ENCODE peak calls at places on chromosome 21, in nine cellular contexts. One of them, this sample, is unnamed.

GRCh38 chr21:15543473-15543872 is 186.3 kb upstream of the USP25 start:
- DNase-seq in K562: no peak
- DNase-seq in stomach: no peak
- DNase-seq in GM12891: no peak
- DNase-seq in suprapubic skin: no peak
- DNase-seq in Peyer's patch: no peak
- DNase-seq in body of pancreas: no peak
- DNase-seq in heart left ventricle: no peak
- DNase-seq in transverse colon: no peak
- DNase-seq in this sample: no peak

GRCh38 chr21:14080040-14080763 is 130.6 kb downstream of the LIPI start:
- DNase-seq in suprapubic skin: no peak
- DNase-seq in transverse colon: no peak
- DNase-seq in stomach: no peak
- DNase-seq in Peyer's patch: no peak
- DNase-seq in K562: no peak
- DNase-seq in GM12891: no peak
- DNase-seq in heart left ventricle: no peak
- DNase-seq in body of pancreas: no peak
- DNase-seq in this sample: no peak

GRCh38 chr21:35394634-35395369 is 345.7 kb upstream of the RUNX1 start:
- DNase-seq in Peyer's patch: no peak
- DNase-seq in transverse colon: no peak
- DNase-seq in stomach: no peak
- DNase-seq in K562: no peak
- DNase-seq in body of pancreas: no peak
- DNase-seq in GM12891: no peak
- DNase-seq in heart left ventricle: no peak
- DNase-seq in suprapubic skin: no peak
- DNase-seq in this sample: no peak

GRCh38 chr21:17742181-17742580 is 77.0 kb downstream of the C21orf91 start:
- DNase-seq in suprapubic skin: no peak
- DNase-seq in Peyer's patch: no peak
- DNase-seq in body of pancreas: no peak
- DNase-seq in heart left ventricle: no peak
- DNase-seq in K562: no peak
- DNase-seq in transverse colon: no peak
- DNase-seq in stomach: no peak
- DNase-seq in GM12891: no peak
- DNase-seq in this sample: no peak

GRCh38 chr21:42317826-42318746 is 2.9 kb upstream of the TFF3 start:
- DNase-seq in body of pancreas: no peak
- DNase-seq in transverse colon: no peak
- DNase-seq in stomach: no peak
- DNase-seq in heart left ventricle: no peak
- DNase-seq in GM12891: no peak
- DNase-seq in Peyer's patch: no peak
- DNase-seq in K562: no peak
- DNase-seq in suprapubic skin: peak; percentile 73
- DNase-seq in this sample: no peak

GRCh38 chr21:26758083-26758861 is 86.9 kb downstream of the ADAMTS1 start:
- DNase-seq in stomach: no peak
- DNase-seq in Peyer's patch: no peak
- DNase-seq in body of pancreas: no peak
- DNase-seq in GM12891: no peak
- DNase-seq in suprapubic skin: no peak
- DNase-seq in heart left ventricle: no peak
- DNase-seq in transverse colon: no peak
- DNase-seq in K562: no peak
- DNase-seq in this sample: no peak

GRCh38 chr21:31887596-31887920 is 14.7 kb downstream of the HUNK start:
- DNase-seq in stomach: no peak
- DNase-seq in suprapubic skin: no peak
- DNase-seq in Peyer's patch: no peak
- DNase-seq in transverse colon: no peak
- DNase-seq in heart left ventricle: peak; percentile 35
- DNase-seq in K562: peak; percentile 62
- DNase-seq in GM12891: no peak
- DNase-seq in body of pancreas: no peak
- DNase-seq in this sample: no peak

GRCh38 chr21:39221282-39221996 is 38.2 kb upstream of the PSMG1 start:
- DNase-seq in Peyer's patch: no peak
- DNase-seq in stomach: no peak
- DNase-seq in GM12891: no peak
- DNase-seq in body of pancreas: no peak
- DNase-seq in transverse colon: no peak
- DNase-seq in K562: no peak
- DNase-seq in suprapubic skin: no peak
- DNase-seq in heart left ventricle: no peak
- DNase-seq in this sample: no peak

GRCh38 chr21:14926186-14926585 is 138.6 kb downstream of the NRIP1 start:
- DNase-seq in suprapubic skin: no peak
- DNase-seq in stomach: no peak
- DNase-seq in GM12891: no peak
- DNase-seq in transverse colon: no peak
- DNase-seq in body of pancreas: no peak
- DNase-seq in K562: no peak
- DNase-seq in Peyer's patch: no peak
- DNase-seq in heart left ventricle: no peak
- DNase-seq in this sample: no peak

GRCh38 chr21:42685036-42685435 is 31.6 kb downstream of the PDE9A start:
- DNase-seq in body of pancreas: no peak
- DNase-seq in K562: no peak
- DNase-seq in Peyer's patch: no peak
- DNase-seq in stomach: no peak
- DNase-seq in heart left ventricle: no peak
- DNase-seq in transverse colon: no peak
- DNase-seq in suprapubic skin: no peak
- DNase-seq in GM12891: no peak
- DNase-seq in this sample: no peak

GRCh38 chr21:20997633-20998455 is at the start of gene NCAM2:
- DNase-seq in body of pancreas: peak; percentile 76
- DNase-seq in Peyer's patch: no peak
- DNase-seq in transverse colon: peak; percentile 64
- DNase-seq in K562: peak; percentile 76
- DNase-seq in heart left ventricle: peak; percentile 78
- DNase-seq in GM12891: peak; percentile 15
- DNase-seq in stomach: peak; percentile 72
- DNase-seq in suprapubic skin: no peak
- DNase-seq in this sample: peak; percentile 82

DNA sequence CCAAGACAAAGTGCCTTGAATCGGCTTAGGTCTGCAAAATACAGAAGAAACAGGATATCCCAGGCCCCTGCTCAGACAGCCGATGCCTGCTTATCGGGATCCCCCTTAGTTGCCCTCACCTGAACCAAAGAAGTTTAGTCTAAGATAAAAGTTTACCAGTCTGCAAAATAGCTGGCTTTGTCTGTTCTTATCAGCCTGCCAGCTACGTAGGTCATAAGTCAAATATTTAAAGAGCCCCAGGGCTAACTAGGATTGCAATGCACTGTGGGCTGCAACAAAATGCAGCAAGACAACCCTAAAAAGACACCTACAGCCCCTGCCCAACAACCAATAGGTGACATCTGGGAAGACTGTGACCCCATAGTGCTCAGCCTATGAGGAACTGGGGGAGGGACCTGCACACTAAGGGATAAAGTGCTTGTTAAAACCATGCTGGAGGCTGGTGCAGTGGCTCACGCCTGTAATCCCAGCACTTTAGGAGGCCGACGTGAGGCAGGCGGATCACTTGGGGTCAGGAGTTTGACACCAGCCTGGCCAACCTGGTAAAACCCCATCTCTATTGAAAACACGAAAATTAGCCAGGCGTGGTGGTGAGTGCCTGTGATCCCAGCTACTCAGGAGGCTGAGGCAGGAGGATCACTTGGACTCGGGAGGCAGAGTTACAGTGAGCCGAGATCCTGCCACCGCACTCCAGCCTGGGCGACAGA is 27.4 kb downstream of the LRRC3 start:
- DNase-seq in GM12891: no peak
- DNase-seq in transverse colon: no peak
- DNase-seq in suprapubic skin: no peak
- DNase-seq in stomach: no peak
- DNase-seq in heart left ventricle: no peak
- DNase-seq in K562: peak; percentile 11
- DNase-seq in Peyer's patch: no peak
- DNase-seq in body of pancreas: no peak
- DNase-seq in this sample: no peak
- TF ChIP-seq POLR2A in GM12891: no peak
- TF ChIP-seq POLR2A in transverse colon: no peak
- TF ChIP-seq POLR2A in suprapubic skin: no peak
- TF ChIP-seq POLR2A in stomach: no peak
- TF ChIP-seq POLR2A in heart left ventricle: no peak
- TF ChIP-seq POLR2A in K562: no peak
- TF ChIP-seq POLR2A in Peyer's patch: no peak
- TF ChIP-seq POLR2A in body of pancreas: no peak
- TF ChIP-seq POLR2A in this sample: no peak

GRCh38 chr21:44931137-44931500 is 8.7 kb upstream of the SLX9 start:
- DNase-seq in suprapubic skin: no peak
- DNase-seq in GM12891: no peak
- DNase-seq in stomach: no peak
- DNase-seq in K562: no peak
- DNase-seq in body of pancreas: no peak
- DNase-seq in heart left ventricle: no peak
- DNase-seq in transverse colon: peak; percentile 52
- DNase-seq in Peyer's patch: peak; percentile 79
- DNase-seq in this sample: no peak
- TF ChIP-seq POLR2A in suprapubic skin: no peak
- TF ChIP-seq POLR2A in GM12891: no peak
- TF ChIP-seq POLR2A in stomach: no peak
- TF ChIP-seq POLR2A in K562: no peak
- TF ChIP-seq POLR2A in body of pancreas: no peak
- TF ChIP-seq POLR2A in heart left ventricle: no peak
- TF ChIP-seq POLR2A in transverse colon: no peak
- TF ChIP-seq POLR2A in Peyer's patch: no peak
- TF ChIP-seq POLR2A in this sample: no peak

GRCh38 chr21:33171584-33172169 is 58.1 kb upstream of the IFNAR2 start:
- DNase-seq in K562: no peak
- DNase-seq in GM12891: no peak
- DNase-seq in heart left ventricle: no peak
- DNase-seq in Peyer's patch: no peak
- DNase-seq in stomach: no peak
- DNase-seq in body of pancreas: no peak
- DNase-seq in transverse colon: no peak
- DNase-seq in suprapubic skin: no peak
- DNase-seq in this sample: no peak
- TF ChIP-seq POLR2A in K562: no peak
- TF ChIP-seq POLR2A in GM12891: no peak
- TF ChIP-seq POLR2A in heart left ventricle: no peak
- TF ChIP-seq POLR2A in Peyer's patch: no peak
- TF ChIP-seq POLR2A in stomach: no peak
- TF ChIP-seq POLR2A in body of pancreas: no peak
- TF ChIP-seq POLR2A in transverse colon: no peak
- TF ChIP-seq POLR2A in suprapubic skin: no peak
- TF ChIP-seq POLR2A in this sample: no peak

GRCh38 chr21:37220981-37221664 is 46.0 kb downstream of the VPS26C start:
- DNase-seq in body of pancreas: peak; percentile 93
- DNase-seq in K562: peak; percentile 94
- DNase-seq in stomach: peak; percentile 93
- DNase-seq in suprapubic skin: peak; percentile 98
- DNase-seq in GM12891: peak; percentile 80
- DNase-seq in Peyer's patch: peak; percentile 99
- DNase-seq in heart left ventricle: peak; percentile 97
- DNase-seq in transverse colon: peak; percentile 95
- DNase-seq in this sample: peak; percentile 95
- TF ChIP-seq POLR2A in body of pancreas: peak; percentile 59
- TF ChIP-seq POLR2A in K562: peak; percentile 79
- TF ChIP-seq POLR2A in stomach: no peak
- TF ChIP-seq POLR2A in suprapubic skin: no peak
- TF ChIP-seq POLR2A in GM12891: peak; percentile 77
- TF ChIP-seq POLR2A in Peyer's patch: peak; percentile 51
- TF ChIP-seq POLR2A in heart left ventricle: no peak
- TF ChIP-seq POLR2A in transverse colon: peak; percentile 54
- TF ChIP-seq POLR2A in this sample: peak; percentile 66

GRCh38 chr21:29299046-29299905 is 554 bp downstream of the BACH1 start:
- DNase-seq in Peyer's patch: peak; percentile 64
- DNase-seq in suprapubic skin: peak; percentile 88
- DNase-seq in K562: peak; percentile 78
- DNase-seq in heart left ventricle: peak; percentile 73
- DNase-seq in body of pancreas: peak; percentile 69
- DNase-seq in transverse colon: peak; percentile 68
- DNase-seq in GM12891: peak; percentile 27
- DNase-seq in stomach: peak; percentile 67
- DNase-seq in this sample: peak; percentile 81
- TF ChIP-seq POLR2A in Peyer's patch: no peak
- TF ChIP-seq POLR2A in suprapubic skin: no peak
- TF ChIP-seq POLR2A in K562: peak; percentile 64
- TF ChIP-seq POLR2A in heart left ventricle: no peak
- TF ChIP-seq POLR2A in body of pancreas: no peak
- TF ChIP-seq POLR2A in transverse colon: no peak
- TF ChIP-seq POLR2A in GM12891: peak; percentile 43
- TF ChIP-seq POLR2A in stomach: no peak
- TF ChIP-seq POLR2A in this sample: peak; percentile 18

This sample was measured in erythroblast.